ENCODE peak calls at places on chromosomes 4 and X, in nine cellular contexts. One of them, this sample, is unnamed.

GRCh38 chr4:48960988-48961635 is 25.0 kb upstream of the CWH43 start:
- DNase-seq in CD4-positive, alpha-beta memory T cell: no peak
- DNase-seq in left ventricle myocardium superior: no peak
- DNase-seq in endothelial cell: no peak
- DNase-seq in neural progenitor cell: no peak
- DNase-seq in hippocampal formation: no peak
- DNase-seq in fibroblast of mammary gland: no peak
- DNase-seq in GM23248: no peak
- DNase-seq in activated CD8-positive, alpha-beta T cell treated with anti-CD3 and anti-CD28 coated beads, Interleukin-2, amount 10 ng/mL, durations not matched to agents 7 days and 5 days: no peak
- DNase-seq in this sample: no peak

GRCh38 chr4:91681544-91681943 is 622.2 kb upstream of the GRID2 start:
- DNase-seq in activated CD8-positive, alpha-beta T cell treated with anti-CD3 and anti-CD28 coated beads, Interleukin-2, amount 10 ng/mL, durations not matched to agents 7 days and 5 days: no peak
- DNase-seq in left ventricle myocardium superior: no peak
- DNase-seq in hippocampal formation: no peak
- DNase-seq in fibroblast of mammary gland: no peak
- DNase-seq in neural progenitor cell: peak; percentile 1
- DNase-seq in CD4-positive, alpha-beta memory T cell: no peak
- DNase-seq in GM23248: no peak
- DNase-seq in endothelial cell: no peak
- DNase-seq in this sample: no peak

GRCh38 chr4:20954541-20954940 is 254.3 kb downstream of the PACRGL start:
- DNase-seq in neural progenitor cell: no peak
- DNase-seq in CD4-positive, alpha-beta memory T cell: no peak
- DNase-seq in GM23248: peak; percentile 5
- DNase-seq in endothelial cell: no peak
- DNase-seq in left ventricle myocardium superior: no peak
- DNase-seq in activated CD8-positive, alpha-beta T cell treated with anti-CD3 and anti-CD28 coated beads, Interleukin-2, amount 10 ng/mL, durations not matched to agents 7 days and 5 days: no peak
- DNase-seq in hippocampal formation: no peak
- DNase-seq in fibroblast of mammary gland: peak; percentile 0
- DNase-seq in this sample: no peak

GRCh38 chr4:86935499-86935832 is 655 bp downstream of the AFF1 start:
- DNase-seq in left ventricle myocardium superior: no peak
- DNase-seq in activated CD8-positive, alpha-beta T cell treated with anti-CD3 and anti-CD28 coated beads, Interleukin-2, amount 10 ng/mL, durations not matched to agents 7 days and 5 days: peak; percentile 54
- DNase-seq in endothelial cell: no peak
- DNase-seq in neural progenitor cell: no peak
- DNase-seq in GM23248: no peak
- DNase-seq in fibroblast of mammary gland: no peak
- DNase-seq in CD4-positive, alpha-beta memory T cell: no peak
- DNase-seq in hippocampal formation: no peak
- DNase-seq in this sample: peak; percentile 33

GRCh38 chr4:109436504-109436903 is 2.9 kb downstream of the SEC24B start:
- DNase-seq in activated CD8-positive, alpha-beta T cell treated with anti-CD3 and anti-CD28 coated beads, Interleukin-2, amount 10 ng/mL, durations not matched to agents 7 days and 5 days: no peak
- DNase-seq in fibroblast of mammary gland: no peak
- DNase-seq in left ventricle myocardium superior: no peak
- DNase-seq in neural progenitor cell: no peak
- DNase-seq in CD4-positive, alpha-beta memory T cell: no peak
- DNase-seq in GM23248: no peak
- DNase-seq in endothelial cell: no peak
- DNase-seq in hippocampal formation: no peak
- DNase-seq in this sample: no peak

GRCh38 chr4:120869511-120870278 is 52.8 kb downstream of the PRDM5 start:
- DNase-seq in left ventricle myocardium superior: no peak
- DNase-seq in GM23248: peak; percentile 33
- DNase-seq in CD4-positive, alpha-beta memory T cell: no peak
- DNase-seq in neural progenitor cell: no peak
- DNase-seq in activated CD8-positive, alpha-beta T cell treated with anti-CD3 and anti-CD28 coated beads, Interleukin-2, amount 10 ng/mL, durations not matched to agents 7 days and 5 days: no peak
- DNase-seq in hippocampal formation: no peak
- DNase-seq in endothelial cell: no peak
- DNase-seq in fibroblast of mammary gland: peak; percentile 31
- DNase-seq in this sample: no peak

GRCh38 chr4:37662306-37662705 is 23.9 kb downstream of the RELL1 start:
- DNase-seq in hippocampal formation: no peak
- DNase-seq in fibroblast of mammary gland: no peak
- DNase-seq in endothelial cell: no peak
- DNase-seq in left ventricle myocardium superior: no peak
- DNase-seq in CD4-positive, alpha-beta memory T cell: no peak
- DNase-seq in activated CD8-positive, alpha-beta T cell treated with anti-CD3 and anti-CD28 coated beads, Interleukin-2, amount 10 ng/mL, durations not matched to agents 7 days and 5 days: no peak
- DNase-seq in GM23248: no peak
- DNase-seq in neural progenitor cell: peak; percentile 50
- DNase-seq in this sample: no peak

GRCh38 chr4:54657556-54658313 is at the start of gene KIT:
- DNase-seq in fibroblast of mammary gland: no peak
- DNase-seq in hippocampal formation: peak; percentile 31
- DNase-seq in GM23248: peak; percentile 65
- DNase-seq in activated CD8-positive, alpha-beta T cell treated with anti-CD3 and anti-CD28 coated beads, Interleukin-2, amount 10 ng/mL, durations not matched to agents 7 days and 5 days: peak; percentile 35
- DNase-seq in endothelial cell: peak; percentile 82
- DNase-seq in neural progenitor cell: peak; percentile 90
- DNase-seq in CD4-positive, alpha-beta memory T cell: peak; percentile 11
- DNase-seq in left ventricle myocardium superior: peak; percentile 60
- DNase-seq in this sample: peak; percentile 83

GRCh38 chrX:130330706-130331105 is 9.0 kb upstream of the SLC25A14 start:
- DNase-seq in fibroblast of mammary gland: peak; percentile 48
- DNase-seq in activated CD8-positive, alpha-beta T cell treated with anti-CD3 and anti-CD28 coated beads, Interleukin-2, amount 10 ng/mL, durations not matched to agents 7 days and 5 days: peak; percentile 52
- DNase-seq in neural progenitor cell: peak; percentile 60
- DNase-seq in GM23248: peak; percentile 51
- DNase-seq in left ventricle myocardium superior: peak; percentile 51
- DNase-seq in CD4-positive, alpha-beta memory T cell: peak; percentile 34
- DNase-seq in hippocampal formation: peak; percentile 4
- DNase-seq in endothelial cell: peak; percentile 24
- DNase-seq in this sample: peak; percentile 52

GRCh38 chr4:7350396-7350795 is 84.3 kb downstream of the PSAPL1 start:
- DNase-seq in CD4-positive, alpha-beta memory T cell: no peak
- DNase-seq in hippocampal formation: no peak
- DNase-seq in GM23248: no peak
- DNase-seq in left ventricle myocardium superior: no peak
- DNase-seq in neural progenitor cell: no peak
- DNase-seq in fibroblast of mammary gland: no peak
- DNase-seq in activated CD8-positive, alpha-beta T cell treated with anti-CD3 and anti-CD28 coated beads, Interleukin-2, amount 10 ng/mL, durations not matched to agents 7 days and 5 days: no peak
- DNase-seq in endothelial cell: no peak
- DNase-seq in this sample: no peak

GRCh38 chrX:19682712-19683331 is 167.5 kb upstream of the MAP3K15 start:
- DNase-seq in CD4-positive, alpha-beta memory T cell: peak; percentile 89
- DNase-seq in neural progenitor cell: peak; percentile 32
- DNase-seq in endothelial cell: peak; percentile 29
- DNase-seq in activated CD8-positive, alpha-beta T cell treated with anti-CD3 and anti-CD28 coated beads, Interleukin-2, amount 10 ng/mL, durations not matched to agents 7 days and 5 days: peak; percentile 87
- DNase-seq in fibroblast of mammary gland: peak; percentile 93
- DNase-seq in hippocampal formation: peak; percentile 11
- DNase-seq in GM23248: peak; percentile 94
- DNase-seq in left ventricle myocardium superior: peak; percentile 65
- DNase-seq in this sample: peak; percentile 33

GRCh38 chr4:39044364-39044946 is 12.2 kb upstream of the TMEM156 start:
- DNase-seq in left ventricle myocardium superior: peak; percentile 93
- DNase-seq in activated CD8-positive, alpha-beta T cell treated with anti-CD3 and anti-CD28 coated beads, Interleukin-2, amount 10 ng/mL, durations not matched to agents 7 days and 5 days: peak; percentile 91
- DNase-seq in neural progenitor cell: peak; percentile 98
- DNase-seq in CD4-positive, alpha-beta memory T cell: peak; percentile 95
- DNase-seq in fibroblast of mammary gland: peak; percentile 77
- DNase-seq in GM23248: peak; percentile 90
- DNase-seq in endothelial cell: peak; percentile 92
- DNase-seq in hippocampal formation: peak; percentile 90
- DNase-seq in this sample: peak; percentile 87

GRCh38 chrX:39631275-39631674 is 466.5 kb downstream of the BCOR start:
- DNase-seq in neural progenitor cell: no peak
- DNase-seq in CD4-positive, alpha-beta memory T cell: no peak
- DNase-seq in left ventricle myocardium superior: no peak
- DNase-seq in hippocampal formation: no peak
- DNase-seq in activated CD8-positive, alpha-beta T cell treated with anti-CD3 and anti-CD28 coated beads, Interleukin-2, amount 10 ng/mL, durations not matched to agents 7 days and 5 days: no peak
- DNase-seq in GM23248: no peak
- DNase-seq in endothelial cell: no peak
- DNase-seq in fibroblast of mammary gland: no peak
- DNase-seq in this sample: no peak

GRCh38 chr4:136863756-136864155 is 668.5 kb downstream of the PCDH18 start:
- DNase-seq in CD4-positive, alpha-beta memory T cell: no peak
- DNase-seq in neural progenitor cell: peak; percentile 9
- DNase-seq in hippocampal formation: no peak
- DNase-seq in left ventricle myocardium superior: no peak
- DNase-seq in fibroblast of mammary gland: peak; percentile 3
- DNase-seq in endothelial cell: peak; percentile 10
- DNase-seq in activated CD8-positive, alpha-beta T cell treated with anti-CD3 and anti-CD28 coated beads, Interleukin-2, amount 10 ng/mL, durations not matched to agents 7 days and 5 days: no peak
- DNase-seq in GM23248: peak; percentile 4
- DNase-seq in this sample: no peak

GRCh38 chr4:159272341-159273125 is 169.7 kb downstream of the RAPGEF2 start:
- DNase-seq in GM23248: no peak
- DNase-seq in neural progenitor cell: no peak
- DNase-seq in activated CD8-positive, alpha-beta T cell treated with anti-CD3 and anti-CD28 coated beads, Interleukin-2, amount 10 ng/mL, durations not matched to agents 7 days and 5 days: no peak
- DNase-seq in hippocampal formation: no peak
- DNase-seq in CD4-positive, alpha-beta memory T cell: no peak
- DNase-seq in left ventricle myocardium superior: no peak
- DNase-seq in endothelial cell: no peak
- DNase-seq in fibroblast of mammary gland: no peak
- DNase-seq in this sample: no peak

GRCh38 chr4:19844436-19844835 is 407.3 kb upstream of the SLIT2 start:
- DNase-seq in CD4-positive, alpha-beta memory T cell: no peak
- DNase-seq in activated CD8-positive, alpha-beta T cell treated with anti-CD3 and anti-CD28 coated beads, Interleukin-2, amount 10 ng/mL, durations not matched to agents 7 days and 5 days: no peak
- DNase-seq in fibroblast of mammary gland: peak; percentile 11
- DNase-seq in endothelial cell: no peak
- DNase-seq in hippocampal formation: no peak
- DNase-seq in neural progenitor cell: no peak
- DNase-seq in left ventricle myocardium superior: peak; percentile 29
- DNase-seq in GM23248: no peak
- DNase-seq in this sample: no peak

GRCh38 chr4:74793757-74794340 is 474 bp downstream of the BTC start:
- DNase-seq in left ventricle myocardium superior: peak; percentile 32
- DNase-seq in GM23248: peak; percentile 48
- DNase-seq in CD4-positive, alpha-beta memory T cell: no peak
- DNase-seq in fibroblast of mammary gland: peak; percentile 13
- DNase-seq in endothelial cell: peak; percentile 65
- DNase-seq in neural progenitor cell: peak; percentile 63
- DNase-seq in hippocampal formation: no peak
- DNase-seq in activated CD8-positive, alpha-beta T cell treated with anti-CD3 and anti-CD28 coated beads, Interleukin-2, amount 10 ng/mL, durations not matched to agents 7 days and 5 days: no peak
- DNase-seq in this sample: peak; percentile 68

GRCh38 chr4:145557720-145558119 is 61.5 kb upstream of the MMAA start:
- DNase-seq in CD4-positive, alpha-beta memory T cell: peak; percentile 16
- DNase-seq in neural progenitor cell: peak; percentile 76
- DNase-seq in fibroblast of mammary gland: peak; percentile 71
- DNase-seq in hippocampal formation: peak; percentile 18
- DNase-seq in endothelial cell: peak; percentile 56
- DNase-seq in activated CD8-positive, alpha-beta T cell treated with anti-CD3 and anti-CD28 coated beads, Interleukin-2, amount 10 ng/mL, durations not matched to agents 7 days and 5 days: peak; percentile 63
- DNase-seq in left ventricle myocardium superior: peak; percentile 37
- DNase-seq in GM23248: peak; percentile 82
- DNase-seq in this sample: peak; percentile 59

GRCh38 chr4:11426716-11427115 is 2.0 kb downstream of the HS3ST1 start:
- DNase-seq in fibroblast of mammary gland: no peak
- DNase-seq in left ventricle myocardium superior: no peak
- DNase-seq in GM23248: no peak
- DNase-seq in hippocampal formation: no peak
- DNase-seq in activated CD8-positive, alpha-beta T cell treated with anti-CD3 and anti-CD28 coated beads, Interleukin-2, amount 10 ng/mL, durations not matched to agents 7 days and 5 days: no peak
- DNase-seq in endothelial cell: no peak
- DNase-seq in neural progenitor cell: peak; percentile 33
- DNase-seq in CD4-positive, alpha-beta memory T cell: no peak
- DNase-seq in this sample: no peak

GRCh38 chr4:109321232-109321631 is 18.8 kb upstream of the COL25A1 start:
- DNase-seq in neural progenitor cell: no peak
- DNase-seq in GM23248: no peak
- DNase-seq in activated CD8-positive, alpha-beta T cell treated with anti-CD3 and anti-CD28 coated beads, Interleukin-2, amount 10 ng/mL, durations not matched to agents 7 days and 5 days: no peak
- DNase-seq in fibroblast of mammary gland: no peak
- DNase-seq in left ventricle myocardium superior: no peak
- DNase-seq in endothelial cell: no peak
- DNase-seq in CD4-positive, alpha-beta memory T cell: no peak
- DNase-seq in hippocampal formation: no peak
- DNase-seq in this sample: no peak

GRCh38 chr4:110754726-110755125 is 131.8 kb upstream of the PITX2 start:
- DNase-seq in left ventricle myocardium superior: no peak
- DNase-seq in endothelial cell: no peak
- DNase-seq in CD4-positive, alpha-beta memory T cell: no peak
- DNase-seq in activated CD8-positive, alpha-beta T cell treated with anti-CD3 and anti-CD28 coated beads, Interleukin-2, amount 10 ng/mL, durations not matched to agents 7 days and 5 days: no peak
- DNase-seq in fibroblast of mammary gland: peak; percentile 5
- DNase-seq in neural progenitor cell: no peak
- DNase-seq in hippocampal formation: no peak
- DNase-seq in GM23248: no peak
- DNase-seq in this sample: no peak

GRCh38 chr4:86977621-86978184 is 42.9 kb downstream of the AFF1 start:
- DNase-seq in fibroblast of mammary gland: peak; percentile 86
- DNase-seq in hippocampal formation: no peak
- DNase-seq in neural progenitor cell: no peak
- DNase-seq in endothelial cell: no peak
- DNase-seq in left ventricle myocardium superior: no peak
- DNase-seq in GM23248: peak; percentile 81
- DNase-seq in CD4-positive, alpha-beta memory T cell: no peak
- DNase-seq in activated CD8-positive, alpha-beta T cell treated with anti-CD3 and anti-CD28 coated beads, Interleukin-2, amount 10 ng/mL, durations not matched to agents 7 days and 5 days: no peak
- DNase-seq in this sample: no peak